ENCODE peak calls at places on chromosomes 7 and 10, in eight cellular contexts. J is cardiac muscle cell; Y is lung; U is kidney glomerular epithelial cell; V is effector memory CD4-positive, alpha-beta T cell; P is NCI-H1092 treated with DMSO at 0.1 percent for 48 hours; H is CD4-positive, alpha-beta T cell; M is IMR-90. I is an unnamed sample.

GRCh38 chr10:57715233-57715632 is 552.5 kb downstream of the IPMK start:
- DNase-seq in H (no peak), U (no peak), P (no peak), V (no peak), M (no peak), Y (no peak), J (no peak), I (no peak)

GRCh38 chr10:43251664-43252165 is 15.2 kb downstream of the RASGEF1A start:
- DNase-seq in H (no peak), J (no peak), P (no peak), M (no peak), Y (no peak), V (no peak), U (no peak), I (no peak)

GRCh38 chr7:157352506-157352905 is 15.7 kb downstream of the DNAJB6 start:
- DNase-seq in M (no peak), P (no peak), U (no peak), Y (no peak), V (no peak), J (no peak), H (no peak), I (no peak)

GRCh38 chr10:110141747-110142625 is 65.4 kb upstream of the MXI1 start:
- DNase-seq in H (no peak), U (no peak), V (no peak), J (peak), P (no peak), Y (no peak), M (no peak), I (no peak)

GRCh38 chr7:20329389-20330175 is 1.1 kb upstream of the ITGB8 start:
- DNase-seq in P (peak), V (no peak), H (no peak), U (peak), M (peak), J (peak), Y (peak), I (no peak)

GRCh38 chr7:44473295-44473694 is 17.2 kb downstream of the NUDCD3 start:
- DNase-seq in H (no peak), M (peak), U (peak), Y (no peak), P (no peak), V (no peak), J (peak), I (no peak)

GRCh38 chr7:138194567-138194966 is 118.3 kb downstream of the AKR1D1 start:
- DNase-seq in V (no peak), U (no peak), H (no peak), P (no peak), J (no peak), M (no peak), Y (no peak), I (no peak)

GRCh38 chr7:155963356-155963755 is 151.1 kb upstream of the SHH start:
- DNase-seq in M (no peak), J (no peak), V (no peak), H (no peak), U (no peak), Y (no peak), P (no peak), I (no peak)

GRCh38 chr10:94343159-94343558 is 19.6 kb downstream of the NOC3L start:
- DNase-seq in V (no peak), J (no peak), M (peak), P (no peak), Y (no peak), H (no peak), U (no peak), I (no peak)

I was measured in activated T-helper 2 cell treated with anti-CD3 and anti-CD28 coated beads, Interferon-gamma antibody, Interleukin-2, Interleukin-4, amounts not matched to agents 10 μg/mL and 5 μg/mL and 100 μg/mL, durations not matched to agents 14 hours and 24 hours and 36 hours.